ENCODE peak calls at places on chromosomes 2 and 18, in five cellular contexts. T, H, L, A and K are unnamed samples.

GRCh38 chr2:85886585-85886984 is 2.2 kb downstream of the ST3GAL5 start:
- DNase-seq in T (no peak), H (peak), L (peak), A (peak), K (no peak)

GRCh38 chr2:61543062-61543461 is 4.9 kb upstream of the XPO1 start:
- DNase-seq in T (no peak), H (no peak), L (no peak), A (no peak), K (no peak)

GRCh38 chr18:57116598-57117132 is 30.2 kb upstream of the BOD1L2 start:
- DNase-seq in T (no peak), H (no peak), L (no peak), A (no peak), K (no peak)

GRCh38 chr18:7069191-7069590 is 48.4 kb downstream of the LAMA1 start:
- DNase-seq in T (no peak), H (no peak), L (no peak), A (no peak), K (no peak)

GRCh38 chr18:34929336-34929780 is 111.9 kb upstream of the MAPRE2 start:
- DNase-seq in T (no peak), H (peak), L (no peak), A (peak), K (no peak)

GRCh38 chr2:168552450-168552856 is 96.4 kb downstream of the CERS6 start:
- DNase-seq in T (no peak), H (no peak), L (no peak), A (no peak), K (no peak)

GRCh38 chr2:10004401-10004800 is 38.9 kb upstream of the KLF11 start:
- DNase-seq in T (no peak), H (no peak), L (peak), A (no peak), K (no peak)

GRCh38 chr2:77566582-77566981 is 44.4 kb upstream of the LRRTM4 start:
- DNase-seq in T (no peak), H (no peak), L (no peak), A (peak), K (peak)

GRCh38 chr2:45637440-45637839 is 14.0 kb upstream of the PRKCE start:
- DNase-seq in T (no peak), H (peak), L (no peak), A (peak), K (no peak)

GRCh38 chr2:108607706-108608301 is 73.5 kb downstream of the LIMS1 start:
- DNase-seq in T (peak), H (no peak), L (no peak), A (peak), K (no peak)

GRCh38 chr18:43931439-43931838 is 654.1 kb upstream of the SYT4 start:
- DNase-seq in T (no peak), H (no peak), L (no peak), A (no peak), K (no peak)

GRCh38 chr18:15165048-15165447 is 417.1 kb downstream of the ANKRD30B start:
- DNase-seq in T (no peak), H (no peak), L (no peak), A (peak), K (no peak)

GRCh38 chr2:63408530-63408929 is 179.7 kb downstream of the WDPCP start:
- DNase-seq in T (no peak), H (no peak), L (no peak), A (peak), K (no peak)

GRCh38 chr2:40367652-40368051 is 84.2 kb downstream of the SLC8A1 start:
- DNase-seq in T (no peak), H (no peak), L (no peak), A (peak), K (no peak)

GRCh38 chr2:239822146-239822945 is 202.8 kb downstream of the NDUFA10 start:
- DNase-seq in T (no peak), H (no peak), L (peak), A (no peak), K (no peak)